ENCODE peak calls at places on chromosome 4, in seven cellular contexts. N, Q, F, J, H, P and K are unnamed samples.

GRCh38 chr4:147787204-147787603 is 55.3 kb downstream of the ARHGAP10 start:
- DNase-seq in N (no peak), Q (no peak), F (no peak), J (no peak), H (peak; percentile 80), P (no peak), K (no peak)

GRCh38 chr4:109873791-109874514 is 26.0 kb downstream of the LRIT3 start:
- DNase-seq in N (no peak), Q (no peak), F (no peak), J (no peak), H (peak; percentile 26), P (no peak), K (no peak)

GRCh38 chr4:83831588-83831987 is 295.7 kb downstream of the GPAT3 start:
- DNase-seq in N (no peak), Q (no peak), F (no peak), J (no peak), H (peak; percentile 19), P (no peak), K (no peak)

GRCh38 chr4:61489927-61490326 is 289.8 kb downstream of the ADGRL3 start:
- DNase-seq in N (no peak), Q (no peak), F (no peak), J (no peak), H (no peak), P (no peak), K (no peak)

GRCh38 chr4:74874785-74875367 is 58.0 kb upstream of the PARM1 start:
- DNase-seq in N (peak; percentile 38), Q (peak; percentile 11), F (no peak), J (no peak), H (peak; percentile 63), P (peak; percentile 52), K (peak; percentile 36)

GRCh38 chr4:145815626-145816025 is 123.0 kb downstream of the ZNF827 start:
- DNase-seq in N (no peak), Q (no peak), F (no peak), J (no peak), H (peak; percentile 12), P (no peak), K (no peak)

GRCh38 chr4:127352220-127352619 is 280.5 kb upstream of the INTU start:
- DNase-seq in N (no peak), Q (no peak), F (no peak), J (no peak), H (no peak), P (no peak), K (no peak)

GRCh38 chr4:81352476-81352875 is 119.2 kb downstream of the RASGEF1B start:
- DNase-seq in N (no peak), Q (no peak), F (no peak), J (no peak), H (no peak), P (no peak), K (no peak)

GRCh38 chr4:34422472-34422871 is 1821.8 kb downstream of the ARAP2 start:
- DNase-seq in N (no peak), Q (no peak), F (no peak), J (no peak), H (peak; percentile 18), P (no peak), K (no peak)

GRCh38 chr4:134518574-134519217 is 317.1 kb upstream of the PABPC4L start:
- DNase-seq in N (no peak), Q (no peak), F (no peak), J (no peak), H (no peak), P (no peak), K (no peak)

GRCh38 chr4:89904524-89904923 is 9.9 kb downstream of the MMRN1 start:
- DNase-seq in N (no peak), Q (no peak), F (no peak), J (no peak), H (no peak), P (no peak), K (no peak)

GRCh38 chr4:7197910-7198309 is 5.6 kb downstream of the SORCS2 start:
- DNase-seq in N (no peak), Q (no peak), F (peak; percentile 51), J (no peak), H (no peak), P (no peak), K (no peak)

GRCh38 chr4:4411906-4412305 is 25.0 kb downstream of the NSG1 start:
- DNase-seq in N (no peak), Q (no peak), F (no peak), J (no peak), H (no peak), P (no peak), K (no peak)

GRCh38 chr4:78667764-78668163 is 108.4 kb upstream of the BMP2K start:
- DNase-seq in N (peak; percentile 24), Q (no peak), F (no peak), J (no peak), H (no peak), P (peak; percentile 44), K (peak; percentile 23)

GRCh38 chr4:5963611-5964010 is 54.6 kb downstream of the C4orf50 start:
- DNase-seq in N (no peak), Q (no peak), F (peak; percentile 15), J (no peak), H (no peak), P (no peak), K (no peak)

GRCh38 chr4:84582988-84583870 is at the start of gene CDS1:
- DNase-seq in N (peak; percentile 12), Q (peak; percentile 30), F (peak; percentile 93), J (no peak), H (peak; percentile 7), P (peak; percentile 18), K (peak; percentile 26)

GRCh38 chr4:177235026-177235425 is 74.6 kb upstream of the NEIL3 start:
- DNase-seq in N (no peak), Q (no peak), F (no peak), J (no peak), H (peak; percentile 61), P (no peak), K (no peak)

GRCh38 chr4:114021445-114021844 is 42.0 kb upstream of the ARSJ start:
- DNase-seq in N (no peak), Q (no peak), F (no peak), J (no peak), H (no peak), P (no peak), K (no peak)

GRCh38 chr4:168881754-168882153 is 128.3 kb downstream of the CBR4 start:
- DNase-seq in N (no peak), Q (no peak), F (no peak), J (no peak), H (no peak), P (no peak), K (no peak)

GRCh38 chr4:99754756-99755155 is 61.9 kb upstream of the DAPP1 start:
- DNase-seq in N (no peak), Q (no peak), F (no peak), J (no peak), H (peak; percentile 1), P (no peak), K (no peak)

GRCh38 chr4:6069845-6070709 is 51.8 kb upstream of the C4orf50 start:
- DNase-seq in N (no peak), Q (no peak), F (no peak), J (no peak), H (no peak), P (no peak), K (no peak)

GRCh38 chr4:140300271-140300970 is 73.0 kb upstream of the SCOC start:
- DNase-seq in N (no peak), Q (no peak), F (no peak), J (no peak), H (peak; percentile 83), P (no peak), K (no peak)

GRCh38 chr4:47031713-47032404 is 492 bp downstream of the GABRB1 start:
- DNase-seq in N (peak; percentile 27), Q (no peak), F (no peak), J (no peak), H (no peak), P (peak; percentile 14), K (no peak)

GRCh38 chr4:185782523-185782922 is 29.5 kb downstream of the SORBS2 start:
- DNase-seq in N (no peak), Q (no peak), F (no peak), J (no peak), H (peak; percentile 42), P (no peak), K (no peak)

GRCh38 chr4:164177753-164178152 is 576.2 kb upstream of the SMIM31 start:
- DNase-seq in N (no peak), Q (no peak), F (no peak), J (no peak), H (no peak), P (no peak), K (no peak)

GRCh38 chr4:1337376-1337831 is 9.6 kb upstream of the UVSSA start:
- DNase-seq in N (no peak), Q (no peak), F (no peak), J (no peak), H (peak; percentile 43), P (no peak), K (no peak)

GRCh38 chr4:42515156-42515884 is 118.0 kb downstream of the SHISA3 start:
- DNase-seq in N (no peak), Q (no peak), F (no peak), J (no peak), H (no peak), P (peak; percentile 3), K (no peak)